ENCODE peak calls at places on chromosomes 4 and X, in six cellular contexts. H is SK-N-SH, R is HL-60, K is HepG2, M is GM12878, O is H1. Q is an unnamed sample.

GRCh38 chrX:110145854-110146253 is 142.9 kb downstream of the TMEM164 start:
- DNase-seq in K (no peak), R (no peak), M (no peak), H (peak), O (no peak), Q (peak)

GRCh38 chr4:146488495-146489174 is 33.1 kb downstream of the SLC10A7 start:
- DNase-seq in K (no peak), M (no peak), R (no peak), H (no peak), O (no peak), Q (no peak)

GRCh38 chrX:7934026-7934425 is 6.8 kb upstream of the PNPLA4 start:
- DNase-seq in R (no peak), M (no peak), H (no peak), O (no peak), K (no peak), Q (no peak)

GRCh38 chrX:46588263-46588662 is 14.7 kb downstream of the CHST7 start:
- DNase-seq in K (no peak), R (no peak), H (no peak), M (no peak), O (no peak), Q (no peak)

GRCh38 chr4:118964891-118965411 is 76.3 kb downstream of the SYNPO2 start:
- DNase-seq in H (no peak), K (no peak), R (no peak), O (no peak), M (no peak), Q (no peak)

GRCh38 chr4:79872738-79873137 is 200.3 kb downstream of the ANTXR2 start:
- DNase-seq in K (no peak), H (no peak), R (no peak), O (no peak), M (no peak), Q (no peak)

GRCh38 chr4:140343303-140343702 is 30.1 kb upstream of the SCOC start:
- DNase-seq in K (no peak), O (no peak), H (no peak), R (no peak), M (no peak), Q (no peak)

GRCh38 chrX:10239611-10240064 is 82.9 kb downstream of the CLCN4 start:
- DNase-seq in R (no peak), M (no peak), H (no peak), K (no peak), O (no peak), Q (no peak)

GRCh38 chr4:3384391-3384770 is 57.4 kb upstream of the HGFAC start:
- DNase-seq in H (no peak), M (no peak), O (no peak), K (no peak), R (no peak), Q (no peak)

GRCh38 chr4:52641853-52642563 is 17.1 kb downstream of the USP46 start:
- DNase-seq in R (no peak), M (peak), O (no peak), H (no peak), K (no peak), Q (no peak)

GRCh38 chr4:7161721-7162214 is 30.6 kb upstream of the SORCS2 start:
- DNase-seq in K (no peak), R (no peak), O (no peak), H (peak), M (no peak), Q (no peak)

GRCh38 chr4:48944659-48945290 is 38.2 kb upstream of the OCIAD2 start:
- DNase-seq in O (no peak), K (peak), R (no peak), H (peak), M (no peak), Q (peak)

DNA sequence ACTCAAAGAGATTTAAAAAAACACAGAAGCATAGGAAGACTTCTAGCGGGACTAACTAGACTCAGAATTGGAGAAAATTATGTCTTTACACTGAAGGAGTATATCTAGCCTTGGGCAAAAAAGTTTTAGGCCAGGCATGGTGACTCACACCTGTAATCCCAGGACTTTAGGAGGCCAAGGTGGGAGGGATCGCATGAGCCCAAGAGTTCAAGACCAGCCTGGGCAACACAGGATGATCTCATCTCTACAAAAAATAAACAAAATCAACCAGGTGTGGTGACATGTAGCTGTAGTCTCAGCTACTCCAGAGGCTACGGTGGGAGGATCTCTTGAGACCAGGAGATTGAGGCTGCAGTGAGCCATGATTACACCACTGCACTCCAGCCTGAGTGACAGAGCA is 99.5 kb downstream of the NEUROG2 start:
- DNase-seq in O (no peak), M (no peak), K (no peak), R (no peak), H (no peak), Q (no peak)
- TF ChIP-seq GABPA in O (no peak), M (no peak), K (no peak), R (no peak), H (no peak), Q (no peak)

GRCh38 chr4:41644288-41644914 is 104.1 kb downstream of the PHOX2B start:
- DNase-seq in M (no peak), R (no peak), H (peak), K (peak), O (peak), Q (peak)

GRCh38 chr4:41646862-41647261 is 101.7 kb downstream of the PHOX2B start:
- DNase-seq in H (no peak), R (no peak), K (no peak), O (no peak), M (no peak), Q (no peak)

GRCh38 chr4:41644915-41645295 is 103.6 kb downstream of the PHOX2B start:
- DNase-seq in R (no peak), H (no peak), K (no peak), O (no peak), M (no peak), Q (no peak)

GRCh38 chr4:41645716-41646115 is 102.8 kb downstream of the PHOX2B start:
- DNase-seq in R (no peak), O (no peak), M (no peak), H (no peak), K (no peak), Q (no peak)

DNA sequence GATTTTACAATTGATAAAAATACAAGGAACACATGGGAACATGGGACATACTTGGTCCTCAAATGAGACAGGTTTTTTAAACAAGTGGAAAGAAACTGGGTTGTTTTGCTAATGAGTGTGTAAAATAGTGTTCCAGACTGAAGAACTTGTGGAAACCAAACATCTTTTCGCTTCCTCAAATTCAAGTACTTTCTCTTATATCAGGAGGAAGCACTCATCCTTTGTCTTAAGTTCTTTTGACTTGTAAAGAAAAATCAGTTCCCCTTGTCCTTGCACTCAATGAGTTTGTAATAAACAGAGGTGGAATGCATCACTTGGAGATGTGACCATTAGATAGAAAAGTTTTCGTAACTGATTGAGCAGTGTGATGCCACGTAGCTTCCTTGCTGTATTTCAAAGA is 101.2 kb downstream of the PHOX2B start:
- DNase-seq in M (no peak), H (no peak), K (no peak), R (no peak), O (no peak), Q (no peak)
- TF ChIP-seq GABPA in M (no peak), H (no peak), K (no peak), R (no peak), O (no peak), Q (no peak)

DNA sequence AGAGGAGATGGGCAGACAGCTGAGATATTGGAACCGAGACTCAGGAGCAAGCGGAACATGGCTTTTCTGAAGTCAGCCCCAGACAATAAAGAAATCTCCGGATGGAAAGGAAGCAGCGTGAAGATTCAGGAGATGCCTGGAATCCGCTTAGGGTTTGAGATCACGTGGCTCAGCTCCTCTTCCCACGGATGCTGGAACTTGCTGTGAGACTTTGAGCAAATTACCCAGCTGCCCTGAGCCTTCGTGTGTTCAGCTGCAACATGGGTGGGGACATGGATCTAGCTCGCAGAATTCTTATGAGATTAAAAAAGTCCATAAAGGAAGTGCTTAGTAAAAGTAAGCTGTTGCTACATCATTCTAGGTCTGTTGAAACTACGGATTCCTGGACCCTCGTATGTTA is 55.8 kb upstream of the STIM2 start:
- DNase-seq in R (no peak), K (no peak), H (no peak), O (no peak), M (no peak), Q (no peak)
- TF ChIP-seq GABPA in R (no peak), K (no peak), H (no peak), O (no peak), M (no peak), Q (no peak)

GRCh38 chrX:19879742-19880378 is 7.5 kb downstream of the SH3KBP1 start:
- DNase-seq in R (no peak), M (no peak), O (no peak), K (no peak), H (no peak), Q (no peak)

GRCh38 chrX:19881559-19881958 is 5.8 kb downstream of the SH3KBP1 start:
- DNase-seq in M (no peak), K (no peak), O (no peak), R (no peak), H (no peak), Q (no peak)

GRCh38 chrX:19876962-19877361 is 10.4 kb downstream of the SH3KBP1 start:
- DNase-seq in R (no peak), K (no peak), O (no peak), H (no peak), M (no peak), Q (no peak)

GRCh38 chrX:19877431-19877830 is 10.0 kb downstream of the SH3KBP1 start:
- DNase-seq in K (no peak), R (no peak), O (no peak), M (no peak), H (no peak), Q (no peak)

GRCh38 chrX:19879181-19879580 is 8.2 kb downstream of the SH3KBP1 start:
- DNase-seq in K (no peak), M (no peak), H (no peak), R (no peak), O (no peak), Q (peak)
- TF ChIP-seq GABPA in K (no peak), M (no peak), H (no peak), R (no peak), O (no peak), Q (no peak)

GRCh38 chrX:151904989-151905388 is 7.7 kb upstream of the MAGEA4 start:
- DNase-seq in M (no peak), K (no peak), R (no peak), H (no peak), O (no peak), Q (no peak)

GRCh38 chrX:151902813-151903591 is 9.7 kb upstream of the MAGEA4 start:
- DNase-seq in M (no peak), O (no peak), R (no peak), H (no peak), K (peak), Q (no peak)

GRCh38 chrX:151896734-151897474 is 15.8 kb upstream of the MAGEA4 start:
- DNase-seq in H (no peak), R (no peak), O (no peak), M (no peak), K (no peak), Q (peak)

GRCh38 chrX:151901821-151902220 is 10.9 kb upstream of the MAGEA4 start:
- DNase-seq in K (no peak), R (no peak), M (no peak), O (no peak), H (no peak), Q (no peak)

DNA sequence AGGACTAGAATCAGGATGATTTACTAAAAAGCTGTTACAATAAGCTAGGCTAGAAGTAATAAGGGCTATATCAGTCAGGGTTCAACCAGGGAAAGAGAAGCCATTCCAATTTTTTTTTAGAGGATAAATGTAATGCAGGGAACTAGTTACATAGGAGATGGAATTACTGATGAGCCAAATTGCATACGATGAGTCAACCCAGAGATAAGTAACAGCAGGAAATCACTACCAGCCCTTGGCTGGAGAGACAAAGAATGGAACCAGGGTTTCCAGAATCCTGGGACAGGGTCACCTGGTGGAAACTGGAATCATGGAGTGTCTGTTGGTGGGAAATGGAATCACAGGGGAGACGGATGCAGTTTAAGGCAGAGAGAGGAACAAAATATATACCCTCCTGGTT is 13.1 kb upstream of the MAGEA4 start:
- DNase-seq in K (no peak), M (no peak), O (no peak), H (no peak), R (no peak), Q (no peak)
- TF ChIP-seq GABPA in K (no peak), M (no peak), O (no peak), H (no peak), R (no peak), Q (no peak)

GRCh38 chrX:103061486-103061885 is 2.5 kb downstream of the BEX1 start:
- DNase-seq in R (no peak), O (no peak), M (no peak), H (no peak), K (peak), Q (no peak)

GRCh38 chrX:103063191-103063845 is 653 bp downstream of the BEX1 start:
- DNase-seq in M (no peak), K (peak), O (peak), H (peak), R (no peak), Q (peak)

GRCh38 chrX:103066606-103067005 is 2.6 kb upstream of the BEX1 start:
- DNase-seq in R (no peak), O (no peak), M (no peak), H (no peak), K (no peak), Q (no peak)

DNA sequence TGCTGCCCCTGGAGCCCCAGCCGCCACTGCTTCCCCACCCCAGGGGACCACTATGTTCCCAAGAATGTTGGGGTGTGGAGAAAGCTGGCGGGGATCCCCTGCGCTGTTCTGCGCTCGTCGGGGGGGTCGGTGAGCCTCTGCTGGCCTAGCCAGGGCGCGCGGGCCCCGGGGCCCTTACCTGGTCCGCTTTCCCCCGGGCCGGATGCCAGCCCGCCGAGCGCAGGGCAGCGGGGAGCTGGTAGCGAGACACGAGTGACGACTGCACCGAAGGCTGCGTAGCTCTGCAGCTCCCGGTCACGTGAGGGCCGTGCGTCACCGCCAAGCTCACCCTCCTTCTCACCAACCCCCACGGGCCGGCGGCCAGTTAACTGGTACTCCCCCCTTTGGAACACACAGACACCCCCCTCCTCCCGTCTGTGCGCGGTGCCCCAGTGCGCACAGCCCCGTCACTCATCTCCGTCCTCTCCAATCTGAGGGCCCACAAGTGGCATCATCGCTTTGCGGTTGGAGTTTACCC is at the start of gene BEX1:
- DNase-seq in H (peak), R (peak), K (peak), M (no peak), O (peak), Q (no peak)
- TF ChIP-seq GABPA in H (no peak), R (no peak), K (no peak), M (no peak), O (no peak), Q (no peak)

GRCh38 chr4:134668237-134668636 is 466.6 kb upstream of the PABPC4L start:
- DNase-seq in H (no peak), K (no peak), O (no peak), M (no peak), R (no peak), Q (no peak)
- TF ChIP-seq GABPA in H (no peak), K (no peak), O (no peak), M (no peak), R (no peak), Q (no peak)

GRCh38 chr4:183903021-183903760 is 1.9 kb upstream of the STOX2 start:
- DNase-seq in R (peak), K (no peak), M (no peak), O (no peak), H (no peak), Q (no peak)

GRCh38 chr4:183897193-183897592 is 7.9 kb upstream of the STOX2 start:
- DNase-seq in O (no peak), M (no peak), H (no peak), K (no peak), R (no peak), Q (no peak)

DNA sequence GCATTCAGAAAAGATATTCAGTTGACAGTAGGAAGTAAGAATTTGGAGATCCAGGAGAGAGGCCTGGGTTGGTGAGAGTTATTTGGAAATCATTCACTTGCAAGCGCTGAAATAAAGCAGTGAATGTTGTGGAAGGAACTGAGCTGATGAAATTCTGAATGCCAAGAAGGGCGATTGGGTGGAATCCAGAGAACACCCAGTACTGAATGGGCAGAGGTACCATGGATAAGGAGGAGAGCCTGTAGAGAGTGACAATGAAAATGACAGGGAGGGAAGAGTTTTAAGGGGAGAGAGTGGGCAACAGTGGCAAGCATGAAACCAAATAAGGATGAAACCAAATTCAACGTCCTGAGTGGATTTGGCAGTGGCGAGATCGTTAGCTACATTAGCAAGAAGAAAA is 6.7 kb upstream of the STOX2 start:
- DNase-seq in R (no peak), K (no peak), O (no peak), M (no peak), H (no peak), Q (no peak)
- TF ChIP-seq GABPA in R (no peak), K (no peak), O (no peak), M (no peak), H (no peak), Q (no peak)

DNA sequence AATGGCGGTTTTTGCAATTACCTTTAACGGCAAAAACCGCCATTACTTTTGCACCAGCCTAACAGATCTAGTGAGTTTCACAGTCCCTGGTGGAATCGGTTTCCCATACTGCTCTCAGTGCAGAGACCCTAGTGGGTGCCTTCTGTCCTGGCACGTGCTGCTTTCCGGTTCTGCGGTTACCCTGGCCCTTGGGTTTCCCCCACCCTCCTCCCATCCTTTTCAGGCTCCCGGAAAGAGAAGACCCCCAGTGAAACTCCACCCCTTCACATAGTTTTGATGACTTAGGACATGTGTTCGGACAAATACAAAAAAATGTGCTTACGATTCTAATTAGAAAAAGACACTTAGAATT is 36.9 kb downstream of the NLGN3 start:
- DNase-seq in M (no peak), R (no peak), H (peak), O (no peak), K (no peak), Q (peak)
- TF ChIP-seq GABPA in M (no peak), R (no peak), H (no peak), O (no peak), K (no peak), Q (no peak)

GRCh38 chr4:10083861-10084641 is 32.5 kb downstream of the WDR1 start:
- DNase-seq in H (peak), K (no peak), M (no peak), O (no peak), R (no peak), Q (no peak)
- TF ChIP-seq GABPA in H (no peak), K (no peak), M (no peak), O (no peak), R (no peak), Q (no peak)

Q was measured in K562.